ENCODE peak calls at places on chromosomes 12 and 14, in seven cellular contexts. One of them, this sample, is unnamed.

GRCh38 chr12:108691995-108692808 is 39.1 kb downstream of the CORO1C start:
- DNase-seq in GM04503: no peak
- DNase-seq in hepatic stellate cell: no peak
- DNase-seq in EL: peak; percentile 46
- DNase-seq in A549: no peak
- DNase-seq in stimulated activated CD4-positive, alpha-beta T cell treated with anti-CD3 and anti-CD28 coated beads, Interleukin-2, amount 100 ng/mL, for 48 hours: no peak
- DNase-seq in ovary: peak; percentile 50
- DNase-seq in this sample: no peak

GRCh38 chr12:58681730-58682129 is 238.6 kb downstream of the LRIG3 start:
- DNase-seq in GM04503: no peak
- DNase-seq in hepatic stellate cell: no peak
- DNase-seq in EL: no peak
- DNase-seq in A549: no peak
- DNase-seq in stimulated activated CD4-positive, alpha-beta T cell treated with anti-CD3 and anti-CD28 coated beads, Interleukin-2, amount 100 ng/mL, for 48 hours: no peak
- DNase-seq in ovary: no peak
- DNase-seq in this sample: no peak

GRCh38 chr12:92487138-92487485 is 215.7 kb upstream of the PLEKHG7 start:
- DNase-seq in GM04503: no peak
- DNase-seq in hepatic stellate cell: no peak
- DNase-seq in EL: no peak
- DNase-seq in A549: no peak
- DNase-seq in stimulated activated CD4-positive, alpha-beta T cell treated with anti-CD3 and anti-CD28 coated beads, Interleukin-2, amount 100 ng/mL, for 48 hours: no peak
- DNase-seq in ovary: no peak
- DNase-seq in this sample: no peak

GRCh38 chr14:48247972-48248371 is 572.6 kb upstream of the MDGA2 start:
- DNase-seq in GM04503: no peak
- DNase-seq in hepatic stellate cell: no peak
- DNase-seq in EL: no peak
- DNase-seq in A549: no peak
- DNase-seq in stimulated activated CD4-positive, alpha-beta T cell treated with anti-CD3 and anti-CD28 coated beads, Interleukin-2, amount 100 ng/mL, for 48 hours: no peak
- DNase-seq in ovary: no peak
- DNase-seq in this sample: no peak

GRCh38 chr12:69154585-69155363 is 84.6 kb upstream of the CPSF6 start:
- DNase-seq in GM04503: no peak
- DNase-seq in hepatic stellate cell: peak; percentile 32
- DNase-seq in EL: peak; percentile 64
- DNase-seq in A549: peak; percentile 62
- DNase-seq in stimulated activated CD4-positive, alpha-beta T cell treated with anti-CD3 and anti-CD28 coated beads, Interleukin-2, amount 100 ng/mL, for 48 hours: peak; percentile 74
- DNase-seq in ovary: peak; percentile 68
- DNase-seq in this sample: peak; percentile 4

GRCh38 chr14:104130974-104131651 is 7.3 kb upstream of the KIF26A start:
- DNase-seq in GM04503: no peak
- DNase-seq in hepatic stellate cell: peak; percentile 59
- DNase-seq in EL: peak; percentile 16
- DNase-seq in A549: peak; percentile 65
- DNase-seq in stimulated activated CD4-positive, alpha-beta T cell treated with anti-CD3 and anti-CD28 coated beads, Interleukin-2, amount 100 ng/mL, for 48 hours: no peak
- DNase-seq in ovary: peak; percentile 41
- DNase-seq in this sample: no peak

GRCh38 chr12:89448951-89449371 is 75.6 kb downstream of the GALNT4 start:
- DNase-seq in GM04503: no peak
- DNase-seq in hepatic stellate cell: no peak
- DNase-seq in EL: peak; percentile 79
- DNase-seq in A549: no peak
- DNase-seq in stimulated activated CD4-positive, alpha-beta T cell treated with anti-CD3 and anti-CD28 coated beads, Interleukin-2, amount 100 ng/mL, for 48 hours: no peak
- DNase-seq in ovary: no peak
- DNase-seq in this sample: peak; percentile 68

GRCh38 chr12:1918875-1919236 is 404 bp upstream of the CACNA2D4 start:
- DNase-seq in GM04503: no peak
- DNase-seq in hepatic stellate cell: peak; percentile 5
- DNase-seq in EL: no peak
- DNase-seq in A549: no peak
- DNase-seq in stimulated activated CD4-positive, alpha-beta T cell treated with anti-CD3 and anti-CD28 coated beads, Interleukin-2, amount 100 ng/mL, for 48 hours: no peak
- DNase-seq in ovary: no peak
- DNase-seq in this sample: no peak

GRCh38 chr12:92424338-92424737 is 278.5 kb upstream of the PLEKHG7 start:
- DNase-seq in GM04503: peak; percentile 35
- DNase-seq in hepatic stellate cell: peak; percentile 4
- DNase-seq in EL: peak; percentile 23
- DNase-seq in A549: no peak
- DNase-seq in stimulated activated CD4-positive, alpha-beta T cell treated with anti-CD3 and anti-CD28 coated beads, Interleukin-2, amount 100 ng/mL, for 48 hours: no peak
- DNase-seq in ovary: no peak
- DNase-seq in this sample: peak; percentile 20

GRCh38 chr12:70925542-70925941 is 5.0 kb upstream of the PTPRR start:
- DNase-seq in GM04503: no peak
- DNase-seq in hepatic stellate cell: no peak
- DNase-seq in EL: no peak
- DNase-seq in A549: no peak
- DNase-seq in stimulated activated CD4-positive, alpha-beta T cell treated with anti-CD3 and anti-CD28 coated beads, Interleukin-2, amount 100 ng/mL, for 48 hours: no peak
- DNase-seq in ovary: no peak
- DNase-seq in this sample: no peak

This sample was measured in AG09309.